ENCODE peak calls at places on chromosomes 5 and 9, in six cellular contexts. One of them, this sample, is unnamed.

GRCh38 chr9:92257327-92257726 is 36.2 kb downstream of the IARS1 start:
- DNase-seq in stimulated activated CD8-positive, alpha-beta memory T cell treated with anti-CD3 and anti-CD28 coated beads, Interleukin-2, amount 100 ng/mL, for 1 hour: no peak
- DNase-seq in IMR-90: no peak
- DNase-seq in mesendoderm: no peak
- DNase-seq in CD4-positive, alpha-beta T cell: no peak
- DNase-seq in NCI-H524: no peak
- DNase-seq in this sample: no peak

GRCh38 chr5:173456751-173457171 is 128.5 kb upstream of the STC2 start:
- DNase-seq in mesendoderm: no peak
- DNase-seq in IMR-90: peak
- DNase-seq in stimulated activated CD8-positive, alpha-beta memory T cell treated with anti-CD3 and anti-CD28 coated beads, Interleukin-2, amount 100 ng/mL, for 1 hour: no peak
- DNase-seq in NCI-H524: no peak
- DNase-seq in CD4-positive, alpha-beta T cell: no peak
- DNase-seq in this sample: peak

GRCh38 chr5:91556-92263 is at the start of gene PLEKHG4B:
- DNase-seq in stimulated activated CD8-positive, alpha-beta memory T cell treated with anti-CD3 and anti-CD28 coated beads, Interleukin-2, amount 100 ng/mL, for 1 hour: no peak
- DNase-seq in IMR-90: no peak
- DNase-seq in CD4-positive, alpha-beta T cell: no peak
- DNase-seq in NCI-H524: peak
- DNase-seq in mesendoderm: peak
- DNase-seq in this sample: no peak

GRCh38 chr5:32173394-32174010 is 617 bp downstream of the GOLPH3 start:
- DNase-seq in IMR-90: peak
- DNase-seq in NCI-H524: peak
- DNase-seq in mesendoderm: peak
- DNase-seq in CD4-positive, alpha-beta T cell: peak
- DNase-seq in stimulated activated CD8-positive, alpha-beta memory T cell treated with anti-CD3 and anti-CD28 coated beads, Interleukin-2, amount 100 ng/mL, for 1 hour: peak
- DNase-seq in this sample: peak

GRCh38 chr5:92561362-92562006 is 1019.5 kb downstream of the NR2F1-AS1 start:
- DNase-seq in IMR-90: peak
- DNase-seq in mesendoderm: no peak
- DNase-seq in CD4-positive, alpha-beta T cell: no peak
- DNase-seq in stimulated activated CD8-positive, alpha-beta memory T cell treated with anti-CD3 and anti-CD28 coated beads, Interleukin-2, amount 100 ng/mL, for 1 hour: no peak
- DNase-seq in NCI-H524: no peak
- DNase-seq in this sample: no peak

GRCh38 chr5:151912360-151912759 is 12.3 kb downstream of the GLRA1 start:
- DNase-seq in CD4-positive, alpha-beta T cell: no peak
- DNase-seq in mesendoderm: no peak
- DNase-seq in NCI-H524: no peak
- DNase-seq in IMR-90: no peak
- DNase-seq in stimulated activated CD8-positive, alpha-beta memory T cell treated with anti-CD3 and anti-CD28 coated beads, Interleukin-2, amount 100 ng/mL, for 1 hour: no peak
- DNase-seq in this sample: peak

GRCh38 chr9:89854715-89855475 is 250.1 kb downstream of the GADD45G start:
- DNase-seq in NCI-H524: no peak
- DNase-seq in mesendoderm: no peak
- DNase-seq in stimulated activated CD8-positive, alpha-beta memory T cell treated with anti-CD3 and anti-CD28 coated beads, Interleukin-2, amount 100 ng/mL, for 1 hour: no peak
- DNase-seq in CD4-positive, alpha-beta T cell: no peak
- DNase-seq in IMR-90: no peak
- DNase-seq in this sample: no peak

GRCh38 chr9:3498691-3499090 is 27.1 kb downstream of the RFX3 start:
- DNase-seq in stimulated activated CD8-positive, alpha-beta memory T cell treated with anti-CD3 and anti-CD28 coated beads, Interleukin-2, amount 100 ng/mL, for 1 hour: no peak
- DNase-seq in IMR-90: peak
- DNase-seq in mesendoderm: peak
- DNase-seq in NCI-H524: no peak
- DNase-seq in CD4-positive, alpha-beta T cell: no peak
- DNase-seq in this sample: no peak

GRCh38 chr5:175444905-175445456 is 999 bp upstream of the DRD1 start:
- DNase-seq in stimulated activated CD8-positive, alpha-beta memory T cell treated with anti-CD3 and anti-CD28 coated beads, Interleukin-2, amount 100 ng/mL, for 1 hour: no peak
- DNase-seq in CD4-positive, alpha-beta T cell: no peak
- DNase-seq in mesendoderm: no peak
- DNase-seq in IMR-90: no peak
- DNase-seq in NCI-H524: no peak
- DNase-seq in this sample: no peak

GRCh38 chr5:35884125-35884788 is 27.6 kb downstream of the IL7R start:
- DNase-seq in NCI-H524: no peak
- DNase-seq in CD4-positive, alpha-beta T cell: no peak
- DNase-seq in stimulated activated CD8-positive, alpha-beta memory T cell treated with anti-CD3 and anti-CD28 coated beads, Interleukin-2, amount 100 ng/mL, for 1 hour: no peak
- DNase-seq in IMR-90: peak
- DNase-seq in mesendoderm: peak
- DNase-seq in this sample: peak

GRCh38 chr5:1763548-1763911 is 36.1 kb downstream of the MRPL36 start:
- DNase-seq in CD4-positive, alpha-beta T cell: peak
- DNase-seq in stimulated activated CD8-positive, alpha-beta memory T cell treated with anti-CD3 and anti-CD28 coated beads, Interleukin-2, amount 100 ng/mL, for 1 hour: no peak
- DNase-seq in NCI-H524: peak
- DNase-seq in mesendoderm: peak
- DNase-seq in IMR-90: peak
- DNase-seq in this sample: peak

GRCh38 chr5:153523831-153524230 is 33.4 kb downstream of the GRIA1 start:
- DNase-seq in mesendoderm: no peak
- DNase-seq in NCI-H524: no peak
- DNase-seq in IMR-90: peak
- DNase-seq in stimulated activated CD8-positive, alpha-beta memory T cell treated with anti-CD3 and anti-CD28 coated beads, Interleukin-2, amount 100 ng/mL, for 1 hour: no peak
- DNase-seq in CD4-positive, alpha-beta T cell: no peak
- DNase-seq in this sample: peak

GRCh38 chr9:70859694-70860093 is 261.7 kb downstream of the TRPM3 start:
- DNase-seq in CD4-positive, alpha-beta T cell: no peak
- DNase-seq in mesendoderm: no peak
- DNase-seq in NCI-H524: no peak
- DNase-seq in IMR-90: no peak
- DNase-seq in stimulated activated CD8-positive, alpha-beta memory T cell treated with anti-CD3 and anti-CD28 coated beads, Interleukin-2, amount 100 ng/mL, for 1 hour: no peak
- DNase-seq in this sample: no peak

GRCh38 chr5:123035320-123035949 is 1.1 kb downstream of the PPIC start:
- DNase-seq in CD4-positive, alpha-beta T cell: no peak
- DNase-seq in NCI-H524: peak
- DNase-seq in mesendoderm: peak
- DNase-seq in IMR-90: peak
- DNase-seq in stimulated activated CD8-positive, alpha-beta memory T cell treated with anti-CD3 and anti-CD28 coated beads, Interleukin-2, amount 100 ng/mL, for 1 hour: no peak
- DNase-seq in this sample: no peak

GRCh38 chr9:19757745-19758144 is 31.1 kb downstream of the SLC24A2 start:
- DNase-seq in IMR-90: no peak
- DNase-seq in stimulated activated CD8-positive, alpha-beta memory T cell treated with anti-CD3 and anti-CD28 coated beads, Interleukin-2, amount 100 ng/mL, for 1 hour: no peak
- DNase-seq in NCI-H524: no peak
- DNase-seq in CD4-positive, alpha-beta T cell: no peak
- DNase-seq in mesendoderm: no peak
- DNase-seq in this sample: no peak

GRCh38 chr5:35416217-35416988 is 186.1 kb upstream of the PRLR start:
- DNase-seq in NCI-H524: peak
- DNase-seq in CD4-positive, alpha-beta T cell: no peak
- DNase-seq in IMR-90: no peak
- DNase-seq in stimulated activated CD8-positive, alpha-beta memory T cell treated with anti-CD3 and anti-CD28 coated beads, Interleukin-2, amount 100 ng/mL, for 1 hour: no peak
- DNase-seq in mesendoderm: no peak
- DNase-seq in this sample: no peak

GRCh38 chr9:96075111-96075510 is 199.6 kb downstream of the ERCC6L2 start:
- DNase-seq in IMR-90: no peak
- DNase-seq in mesendoderm: no peak
- DNase-seq in CD4-positive, alpha-beta T cell: no peak
- DNase-seq in stimulated activated CD8-positive, alpha-beta memory T cell treated with anti-CD3 and anti-CD28 coated beads, Interleukin-2, amount 100 ng/mL, for 1 hour: no peak
- DNase-seq in NCI-H524: no peak
- DNase-seq in this sample: no peak

GRCh38 chr5:62334082-62334481 is 28.1 kb downstream of the KIF2A start:
- DNase-seq in NCI-H524: no peak
- DNase-seq in CD4-positive, alpha-beta T cell: no peak
- DNase-seq in IMR-90: no peak
- DNase-seq in stimulated activated CD8-positive, alpha-beta memory T cell treated with anti-CD3 and anti-CD28 coated beads, Interleukin-2, amount 100 ng/mL, for 1 hour: no peak
- DNase-seq in mesendoderm: no peak
- DNase-seq in this sample: no peak

GRCh38 chr5:39399135-39400036 is 25.4 kb downstream of the DAB2 start:
- DNase-seq in NCI-H524: no peak
- DNase-seq in IMR-90: peak
- DNase-seq in stimulated activated CD8-positive, alpha-beta memory T cell treated with anti-CD3 and anti-CD28 coated beads, Interleukin-2, amount 100 ng/mL, for 1 hour: no peak
- DNase-seq in CD4-positive, alpha-beta T cell: no peak
- DNase-seq in mesendoderm: peak
- DNase-seq in this sample: peak

GRCh38 chr5:73764586-73764985 is 138.6 kb downstream of the ARHGEF28 start:
- DNase-seq in NCI-H524: no peak
- DNase-seq in IMR-90: peak
- DNase-seq in stimulated activated CD8-positive, alpha-beta memory T cell treated with anti-CD3 and anti-CD28 coated beads, Interleukin-2, amount 100 ng/mL, for 1 hour: no peak
- DNase-seq in CD4-positive, alpha-beta T cell: no peak
- DNase-seq in mesendoderm: no peak
- DNase-seq in this sample: peak

GRCh38 chr5:3182477-3182876 is 413.2 kb upstream of the IRX1 start:
- DNase-seq in IMR-90: no peak
- DNase-seq in stimulated activated CD8-positive, alpha-beta memory T cell treated with anti-CD3 and anti-CD28 coated beads, Interleukin-2, amount 100 ng/mL, for 1 hour: no peak
- DNase-seq in mesendoderm: no peak
- DNase-seq in NCI-H524: no peak
- DNase-seq in CD4-positive, alpha-beta T cell: no peak
- DNase-seq in this sample: no peak

GRCh38 chr9:18741880-18742279 is 267.9 kb downstream of the ADAMTSL1 start:
- DNase-seq in CD4-positive, alpha-beta T cell: no peak
- DNase-seq in NCI-H524: peak
- DNase-seq in mesendoderm: peak
- DNase-seq in IMR-90: no peak
- DNase-seq in stimulated activated CD8-positive, alpha-beta memory T cell treated with anti-CD3 and anti-CD28 coated beads, Interleukin-2, amount 100 ng/mL, for 1 hour: no peak
- DNase-seq in this sample: no peak

GRCh38 chr9:131299346-131299745 is 9.8 kb downstream of the PLPP7 start:
- DNase-seq in stimulated activated CD8-positive, alpha-beta memory T cell treated with anti-CD3 and anti-CD28 coated beads, Interleukin-2, amount 100 ng/mL, for 1 hour: no peak
- DNase-seq in NCI-H524: no peak
- DNase-seq in CD4-positive, alpha-beta T cell: no peak
- DNase-seq in mesendoderm: no peak
- DNase-seq in IMR-90: no peak
- DNase-seq in this sample: no peak

GRCh38 chr5:132254321-132254977 is 3.0 kb upstream of the PDLIM4 start:
- DNase-seq in NCI-H524: no peak
- DNase-seq in stimulated activated CD8-positive, alpha-beta memory T cell treated with anti-CD3 and anti-CD28 coated beads, Interleukin-2, amount 100 ng/mL, for 1 hour: no peak
- DNase-seq in mesendoderm: no peak
- DNase-seq in IMR-90: no peak
- DNase-seq in CD4-positive, alpha-beta T cell: no peak
- DNase-seq in this sample: no peak

GRCh38 chr9:37152365-37152764 is 32.0 kb downstream of the ZCCHC7 start:
- DNase-seq in IMR-90: no peak
- DNase-seq in stimulated activated CD8-positive, alpha-beta memory T cell treated with anti-CD3 and anti-CD28 coated beads, Interleukin-2, amount 100 ng/mL, for 1 hour: no peak
- DNase-seq in NCI-H524: no peak
- DNase-seq in mesendoderm: no peak
- DNase-seq in CD4-positive, alpha-beta T cell: no peak
- DNase-seq in this sample: no peak

GRCh38 chr5:24788829-24789509 is 144.2 kb upstream of the CDH10 start:
- DNase-seq in stimulated activated CD8-positive, alpha-beta memory T cell treated with anti-CD3 and anti-CD28 coated beads, Interleukin-2, amount 100 ng/mL, for 1 hour: no peak
- DNase-seq in NCI-H524: no peak
- DNase-seq in CD4-positive, alpha-beta T cell: no peak
- DNase-seq in IMR-90: no peak
- DNase-seq in mesendoderm: peak
- DNase-seq in this sample: peak

GRCh38 chr5:82346376-82347212 is 68.4 kb upstream of the RPS23 start:
- DNase-seq in stimulated activated CD8-positive, alpha-beta memory T cell treated with anti-CD3 and anti-CD28 coated beads, Interleukin-2, amount 100 ng/mL, for 1 hour: no peak
- DNase-seq in NCI-H524: no peak
- DNase-seq in mesendoderm: no peak
- DNase-seq in IMR-90: no peak
- DNase-seq in CD4-positive, alpha-beta T cell: no peak
- DNase-seq in this sample: no peak

GRCh38 chr5:146193291-146193690 is 10.1 kb upstream of the RBM27 start:
- DNase-seq in stimulated activated CD8-positive, alpha-beta memory T cell treated with anti-CD3 and anti-CD28 coated beads, Interleukin-2, amount 100 ng/mL, for 1 hour: no peak
- DNase-seq in mesendoderm: no peak
- DNase-seq in NCI-H524: no peak
- DNase-seq in IMR-90: peak
- DNase-seq in CD4-positive, alpha-beta T cell: no peak
- DNase-seq in this sample: no peak

GRCh38 chr5:145775893-145776444 is 59.2 kb downstream of the PRELID2 start:
- DNase-seq in stimulated activated CD8-positive, alpha-beta memory T cell treated with anti-CD3 and anti-CD28 coated beads, Interleukin-2, amount 100 ng/mL, for 1 hour: no peak
- DNase-seq in IMR-90: peak
- DNase-seq in mesendoderm: no peak
- DNase-seq in CD4-positive, alpha-beta T cell: no peak
- DNase-seq in NCI-H524: no peak
- DNase-seq in this sample: peak

GRCh38 chr5:72245517-72246238 is 74.4 kb downstream of the MRPS27 start:
- DNase-seq in IMR-90: no peak
- DNase-seq in CD4-positive, alpha-beta T cell: no peak
- DNase-seq in NCI-H524: no peak
- DNase-seq in mesendoderm: no peak
- DNase-seq in stimulated activated CD8-positive, alpha-beta memory T cell treated with anti-CD3 and anti-CD28 coated beads, Interleukin-2, amount 100 ng/mL, for 1 hour: no peak
- DNase-seq in this sample: no peak

GRCh38 chr9:121912812-121913627 is 180.1 kb downstream of the TTLL11 start:
- DNase-seq in IMR-90: peak
- DNase-seq in stimulated activated CD8-positive, alpha-beta memory T cell treated with anti-CD3 and anti-CD28 coated beads, Interleukin-2, amount 100 ng/mL, for 1 hour: no peak
- DNase-seq in CD4-positive, alpha-beta T cell: no peak
- DNase-seq in NCI-H524: no peak
- DNase-seq in mesendoderm: no peak
- DNase-seq in this sample: no peak